ENCODE peak calls at places on chromosomes 2 and 18, in seven cellular contexts. F is spleen, V is prostate gland, E is GM12892, C is stomach, U is HCT116, R is breast epithelium. P is an unnamed sample.
A peak's percentile ranks its signal among the peaks of the same experiment; 100 is the strongest.

GRCh38 chr2:67802824-67803223 is 260.0 kb downstream of the C1D start:
- DNase-seq in V (no peak), R (no peak), U (no peak), C (no peak), F (no peak), E (no peak), P (no peak)

GRCh38 chr2:237290249-237290648 is 123.7 kb downstream of the COL6A3 start:
- DNase-seq in E (no peak), F (no peak), R (no peak), U (no peak), V (peak; percentile 15), C (no peak), P (no peak)

GRCh38 chr2:117055499-117056375 is 758.8 kb upstream of the DDX18 start:
- DNase-seq in R (no peak), F (no peak), C (no peak), U (no peak), E (no peak), V (no peak), P (no peak)

GRCh38 chr18:10050956-10051355 is 137.1 kb downstream of the VAPA start:
- DNase-seq in R (no peak), V (no peak), U (no peak), F (no peak), C (no peak), E (no peak), P (no peak)

GRCh38 chr2:96507957-96508520 is 2.9 kb upstream of the NEURL3 start:
- DNase-seq in U (peak; percentile 13), E (peak; percentile 90), R (peak; percentile 75), V (peak; percentile 60), F (peak; percentile 96), C (peak; percentile 80), P (peak; percentile 92)

GRCh38 chr2:108605947-108606346 is 71.7 kb downstream of the LIMS1 start:
- DNase-seq in R (no peak), V (no peak), U (no peak), F (no peak), E (no peak), C (no peak), P (no peak)

GRCh38 chr18:24011095-24011917 is 3.2 kb upstream of the TTC39C start:
- DNase-seq in V (no peak), C (no peak), U (no peak), F (no peak), R (no peak), E (no peak), P (no peak)

GRCh38 chr2:151063271-151063670 is 198.4 kb downstream of the RBM43 start:
- DNase-seq in E (no peak), C (no peak), R (no peak), U (no peak), F (no peak), V (no peak), P (no peak)

GRCh38 chr18:50266248-50266704 is at the start of gene CFAP53:
- DNase-seq in F (peak; percentile 99), R (peak; percentile 86), U (no peak), C (peak; percentile 89), E (peak; percentile 90), V (peak; percentile 82), P (peak; percentile 94)
- TF ChIP-seq POLR2A in F (no peak), R (peak; percentile 19), U (no peak), C (no peak), E (peak; percentile 60), V (no peak), P (no peak)

GRCh38 chr18:79393181-79393598 is 2.5 kb upstream of the NFATC1 start:
- DNase-seq in C (no peak), U (no peak), E (no peak), V (no peak), R (no peak), F (peak; percentile 84), P (no peak)

GRCh38 chr18:79392226-79392625 is 3.5 kb upstream of the NFATC1 start:
- DNase-seq in R (no peak), F (peak; percentile 42), U (no peak), C (no peak), E (no peak), V (no peak), P (no peak)

GRCh38 chr18:79395308-79395640 is 456 bp upstream of the NFATC1 start:
- DNase-seq in V (no peak), F (peak; percentile 63), R (no peak), U (no peak), C (no peak), E (no peak), P (no peak)

GRCh38 chr18:79394438-79395307 is 1.1 kb upstream of the NFATC1 start:
- DNase-seq in U (no peak), E (no peak), V (no peak), C (no peak), R (no peak), F (peak; percentile 84), P (no peak)

DNA sequence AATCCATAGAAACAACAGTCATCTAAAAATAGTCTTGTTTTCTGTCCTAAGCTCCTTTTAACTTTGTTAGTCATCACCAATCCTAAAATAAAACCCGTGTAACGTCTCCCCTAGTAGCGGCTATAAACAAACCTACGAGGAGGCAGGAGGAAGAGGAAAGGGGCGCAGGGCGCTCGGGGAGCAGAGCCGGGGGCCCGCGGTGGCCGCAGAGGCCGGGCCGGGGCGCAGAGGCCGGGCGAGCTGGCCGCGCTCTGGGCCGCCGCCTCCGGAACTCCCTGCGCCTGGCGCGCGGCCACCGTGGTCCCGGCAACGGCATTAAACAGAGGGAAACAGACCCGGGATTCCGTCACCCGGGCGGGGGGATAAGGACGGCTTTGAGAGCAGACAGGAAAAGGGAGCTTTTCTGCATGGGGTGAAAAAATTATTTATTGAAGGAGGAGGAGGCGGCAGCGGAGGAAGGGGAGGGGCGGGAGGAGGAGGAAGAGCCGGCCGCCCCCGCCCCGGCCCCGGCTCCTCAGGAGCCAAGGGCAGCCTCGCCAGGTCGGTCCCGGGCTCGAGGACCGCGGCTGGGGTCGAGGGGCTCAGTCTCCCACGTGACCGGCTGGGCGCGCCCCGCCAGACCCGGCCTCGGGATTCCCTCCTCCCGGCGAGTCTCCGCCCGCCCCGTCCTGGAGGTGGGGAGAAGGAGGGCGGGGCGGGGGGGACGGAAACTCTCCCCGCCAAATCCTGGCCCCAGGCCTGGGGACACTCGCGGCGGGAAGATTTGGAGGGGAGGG is 1.9 kb upstream of the NFATC1 start:
- DNase-seq in V (peak; percentile 71), U (peak; percentile 44), E (no peak), R (peak; percentile 94), F (peak; percentile 89), C (peak; percentile 83), P (no peak)
- TF ChIP-seq POLR2AphosphoS5 in V (peak; percentile 45), U (no peak), E (no peak), R (peak; percentile 11), F (peak; percentile 75), C (peak; percentile 25), P (no peak)

GRCh38 chr2:24489942-24490673 is 946 bp upstream of the NCOA1 start:
- DNase-seq in C (no peak), E (no peak), R (no peak), U (no peak), F (no peak), V (peak; percentile 10), P (no peak)
- TF ChIP-seq POLR2A in C (no peak), E (no peak), R (no peak), U (no peak), F (no peak), V (no peak), P (no peak)

GRCh38 chr2:11853197-11853588 is 106.8 kb downstream of the LPIN1 start:
- DNase-seq in V (no peak), R (no peak), E (no peak), C (no peak), U (no peak), F (peak; percentile 34), P (no peak)

GRCh38 chr2:11856095-11856494 is 109.7 kb downstream of the LPIN1 start:
- DNase-seq in C (no peak), R (no peak), F (no peak), E (no peak), U (no peak), V (no peak), P (no peak)

GRCh38 chr2:11851881-11852280 is 105.4 kb downstream of the LPIN1 start:
- DNase-seq in E (no peak), V (no peak), C (no peak), R (no peak), U (no peak), F (no peak), P (no peak)

GRCh38 chr2:11852526-11853196 is 106.2 kb downstream of the LPIN1 start:
- DNase-seq in V (no peak), E (no peak), C (no peak), U (no peak), F (peak; percentile 39), R (no peak), P (no peak)

DNA sequence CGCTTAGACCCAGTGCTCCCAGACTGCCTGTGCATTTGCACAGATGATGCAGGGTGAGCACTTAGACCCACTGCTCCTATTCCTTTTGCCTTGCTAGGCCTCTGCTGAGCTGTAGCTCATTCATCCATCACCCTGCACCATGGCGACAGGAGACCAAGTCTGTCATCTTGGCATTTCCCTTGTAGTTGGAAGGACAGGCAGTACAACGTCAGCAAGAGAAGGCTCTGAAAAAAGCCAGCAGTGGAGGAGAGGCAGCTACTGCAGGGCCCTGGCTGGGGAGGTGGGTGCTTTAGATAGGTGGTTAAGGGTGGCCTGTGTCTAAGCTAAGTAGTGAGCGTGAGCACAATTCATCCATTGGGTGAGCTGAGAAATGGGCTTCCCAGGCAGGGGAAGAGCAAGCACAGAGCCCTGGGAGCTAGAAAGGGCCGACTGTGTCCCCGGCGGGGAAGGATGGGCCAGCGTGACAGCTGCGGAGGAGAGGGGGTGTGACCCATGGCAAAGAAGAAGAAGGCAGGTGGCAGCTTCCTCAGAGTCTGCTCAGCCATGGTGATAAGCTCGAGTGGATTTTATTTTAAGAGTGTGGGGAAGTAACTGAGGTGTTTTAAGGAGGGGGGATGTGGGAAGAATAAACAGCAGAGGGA is 108.8 kb downstream of the LPIN1 start:
- DNase-seq in V (no peak), R (no peak), E (no peak), F (peak; percentile 77), U (no peak), C (no peak), P (no peak)
- TF ChIP-seq POLR2AphosphoS5 in V (no peak), R (no peak), E (no peak), F (no peak), U (no peak), C (no peak), P (no peak)

GRCh38 chr2:215677466-215677865 is 241.6 kb upstream of the FN1 start:
- DNase-seq in F (no peak), V (no peak), C (no peak), R (no peak), E (no peak), U (no peak), P (no peak)

GRCh38 chr2:215681799-215682594 is 246.1 kb upstream of the FN1 start:
- DNase-seq in C (no peak), F (no peak), U (no peak), R (no peak), E (no peak), V (no peak), P (no peak)

GRCh38 chr2:215678094-215678493 is 242.2 kb upstream of the FN1 start:
- DNase-seq in C (no peak), U (no peak), R (no peak), E (no peak), F (no peak), V (no peak), P (no peak)

GRCh38 chr2:215683295-215683694 is 247.4 kb upstream of the FN1 start:
- DNase-seq in U (no peak), C (no peak), R (no peak), E (no peak), F (no peak), V (no peak), P (no peak)

GRCh38 chr2:215680605-215681598 is 245.0 kb upstream of the FN1 start:
- DNase-seq in R (no peak), F (no peak), C (no peak), E (no peak), V (no peak), U (no peak), P (no peak)
- TF ChIP-seq POLR2A in R (no peak), F (no peak), C (no peak), E (no peak), V (no peak), U (no peak), P (no peak)